ENCODE peak calls at places on chromosome 19, in five cellular contexts. R is B cell, D is body of pancreas, V is heart right ventricle, B is astrocyte. W is an unnamed sample.

GRCh38 chr19:7242601-7243258 is 51.5 kb downstream of the INSR start:
- DNase-seq in R (no peak), B (peak; percentile 72), V (no peak), D (no peak), W (peak; percentile 69)

GRCh38 chr19:3346677-3347353 is 19.6 kb upstream of the NFIC start:
- DNase-seq in R (no peak), D (peak; percentile 93), B (no peak), V (peak; percentile 80), W (no peak)

GRCh38 chr19:2695288-2695866 is 7.1 kb downstream of the GNG7 start:
- DNase-seq in D (peak; percentile 19), V (peak; percentile 53), B (no peak), R (no peak), W (no peak)

GRCh38 chr19:56671613-56671994 is at the start of gene ZNF835:
- DNase-seq in R (peak; percentile 94), D (peak; percentile 88), B (no peak), V (peak; percentile 99), W (peak; percentile 49)

GRCh38 chr19:33376423-33376822 is 2.9 kb downstream of the CEBPG start:
- DNase-seq in V (peak; percentile 73), D (peak; percentile 65), R (no peak), B (peak; percentile 84), W (no peak)

GRCh38 chr19:16825312-16826168 is 3.7 kb upstream of the SIN3B start:
- DNase-seq in D (peak; percentile 39), R (no peak), B (peak; percentile 74), V (peak; percentile 50), W (no peak)

GRCh38 chr19:3507371-3508120 is 1.4 kb downstream of the FZR1 start:
- DNase-seq in D (peak; percentile 41), V (no peak), R (no peak), B (no peak), W (no peak)

GRCh38 chr19:6970478-6970877 is 50.8 kb downstream of the MBD3L2B start:
- DNase-seq in D (no peak), B (no peak), R (no peak), V (no peak), W (no peak)

GRCh38 chr19:29625316-29625715 is 19.2 kb downstream of the POP4 start:
- DNase-seq in D (no peak), B (no peak), R (no peak), V (no peak), W (no peak)

GRCh38 chr19:41535029-41535622 is 40.8 kb upstream of the CEACAM21 start:
- DNase-seq in B (no peak), R (peak; percentile 41), D (no peak), V (no peak), W (peak; percentile 38)

GRCh38 chr19:40613669-40614594 is 12.8 kb downstream of the LTBP4 start:
- DNase-seq in D (no peak), R (peak; percentile 89), V (peak; percentile 79), B (peak; percentile 81), W (peak; percentile 93)

GRCh38 chr19:7883796-7884570 is 4.3 kb upstream of the LRRC8E start:
- DNase-seq in R (no peak), V (no peak), B (no peak), D (no peak), W (no peak)

GRCh38 chr19:46919324-46919723 is 58.5 kb downstream of the ARHGAP35 start:
- DNase-seq in R (no peak), V (no peak), D (no peak), B (peak; percentile 25), W (no peak)

DNA sequence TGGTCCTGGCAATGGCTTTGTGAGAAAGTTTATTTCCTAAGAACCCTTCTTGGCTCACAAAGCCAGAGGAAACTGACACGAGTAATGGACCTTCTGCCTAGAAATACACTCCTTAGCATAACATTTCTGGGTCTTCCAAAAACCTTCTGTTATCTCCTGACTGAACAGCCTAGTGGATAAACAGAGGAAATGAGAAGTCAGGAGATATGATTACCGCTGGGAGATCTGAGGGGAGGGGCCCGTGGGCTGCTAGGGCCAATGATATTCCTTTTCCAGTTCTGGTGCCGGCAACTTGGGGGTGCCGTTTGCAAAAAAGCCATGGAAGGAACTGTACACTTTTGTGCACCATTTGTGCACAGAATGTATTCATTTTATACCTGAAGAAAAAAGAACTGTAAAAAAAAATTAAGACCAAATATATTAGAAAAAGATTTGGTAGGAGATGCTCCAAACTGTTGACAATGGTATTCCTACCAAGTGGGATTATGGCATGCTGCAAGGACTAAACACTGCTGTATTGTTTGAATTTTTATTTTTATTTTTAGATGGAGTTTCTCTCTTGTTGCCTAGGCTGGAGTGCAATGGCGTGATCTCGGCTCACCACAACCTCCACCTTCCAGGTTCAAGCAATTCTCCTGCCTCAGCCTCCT is 4.7 kb upstream of the SPC24 start:
- DNase-seq in V (no peak), B (peak; percentile 30), R (no peak), D (no peak), W (no peak)
- TF ChIP-seq CTCF in V (no peak), B (no peak), R (no peak), D (no peak), W (no peak)

GRCh38 chr19:55340784-55341147 is 1.1 kb downstream of the KMT5C start:
- DNase-seq in B (no peak), D (no peak), R (no peak), V (no peak), W (no peak)
- TF ChIP-seq CTCF in B (no peak), D (no peak), R (no peak), V (no peak), W (peak; percentile 38)

GRCh38 chr19:54431255-54431838 is 16.1 kb downstream of the TTYH1 start:
- DNase-seq in D (peak; percentile 91), V (no peak), R (no peak), B (peak; percentile 31), W (no peak)

GRCh38 chr19:54429545-54430227 is 14.4 kb downstream of the TTYH1 start:
- DNase-seq in D (no peak), R (no peak), B (no peak), V (no peak), W (no peak)

GRCh38 chr19:54432144-54432738 is 16.8 kb upstream of the LENG8 start:
- DNase-seq in B (no peak), D (no peak), V (no peak), R (no peak), W (no peak)

GRCh38 chr19:54429176-54429495 is 13.9 kb downstream of the TTYH1 start:
- DNase-seq in D (no peak), B (no peak), R (no peak), V (no peak), W (no peak)

GRCh38 chr19:54430306-54431254 is 15.3 kb downstream of the TTYH1 start:
- DNase-seq in V (peak; percentile 72), B (no peak), R (no peak), D (peak; percentile 62), W (peak; percentile 82)
- TF ChIP-seq CTCF in V (peak; percentile 54), B (no peak), R (peak; percentile 24), D (peak; percentile 46), W (no peak)

DNA sequence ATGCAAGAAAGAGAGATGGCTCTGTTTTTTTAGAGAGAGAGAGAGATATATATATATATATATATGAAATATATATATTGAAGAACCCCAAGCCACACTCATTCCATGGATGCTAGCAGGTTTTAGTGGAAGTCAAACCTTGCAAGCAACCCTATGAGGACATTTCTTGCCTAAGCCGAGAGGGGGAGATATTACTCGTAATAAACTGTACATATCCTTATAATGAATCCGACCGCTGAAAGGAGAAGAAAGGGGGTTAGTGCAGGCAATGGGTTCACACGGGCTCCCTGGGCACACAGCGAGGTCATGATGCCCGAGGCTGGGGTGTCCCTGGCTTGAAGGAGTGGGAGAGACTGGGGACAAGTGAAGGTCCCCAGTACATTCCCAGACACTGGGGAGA is 78.3 kb downstream of the IER2 start:
- DNase-seq in B (no peak), R (no peak), D (no peak), V (no peak), W (no peak)
- TF ChIP-seq CTCF in B (no peak), R (no peak), D (no peak), V (no peak), W (no peak)

GRCh38 chr19:50882188-50882587 is 8.9 kb downstream of the KLK2 start:
- DNase-seq in B (no peak), R (no peak), V (no peak), D (no peak), W (no peak)
- TF ChIP-seq CTCF in B (no peak), R (no peak), V (no peak), D (no peak), W (peak; percentile 27)

DNA sequence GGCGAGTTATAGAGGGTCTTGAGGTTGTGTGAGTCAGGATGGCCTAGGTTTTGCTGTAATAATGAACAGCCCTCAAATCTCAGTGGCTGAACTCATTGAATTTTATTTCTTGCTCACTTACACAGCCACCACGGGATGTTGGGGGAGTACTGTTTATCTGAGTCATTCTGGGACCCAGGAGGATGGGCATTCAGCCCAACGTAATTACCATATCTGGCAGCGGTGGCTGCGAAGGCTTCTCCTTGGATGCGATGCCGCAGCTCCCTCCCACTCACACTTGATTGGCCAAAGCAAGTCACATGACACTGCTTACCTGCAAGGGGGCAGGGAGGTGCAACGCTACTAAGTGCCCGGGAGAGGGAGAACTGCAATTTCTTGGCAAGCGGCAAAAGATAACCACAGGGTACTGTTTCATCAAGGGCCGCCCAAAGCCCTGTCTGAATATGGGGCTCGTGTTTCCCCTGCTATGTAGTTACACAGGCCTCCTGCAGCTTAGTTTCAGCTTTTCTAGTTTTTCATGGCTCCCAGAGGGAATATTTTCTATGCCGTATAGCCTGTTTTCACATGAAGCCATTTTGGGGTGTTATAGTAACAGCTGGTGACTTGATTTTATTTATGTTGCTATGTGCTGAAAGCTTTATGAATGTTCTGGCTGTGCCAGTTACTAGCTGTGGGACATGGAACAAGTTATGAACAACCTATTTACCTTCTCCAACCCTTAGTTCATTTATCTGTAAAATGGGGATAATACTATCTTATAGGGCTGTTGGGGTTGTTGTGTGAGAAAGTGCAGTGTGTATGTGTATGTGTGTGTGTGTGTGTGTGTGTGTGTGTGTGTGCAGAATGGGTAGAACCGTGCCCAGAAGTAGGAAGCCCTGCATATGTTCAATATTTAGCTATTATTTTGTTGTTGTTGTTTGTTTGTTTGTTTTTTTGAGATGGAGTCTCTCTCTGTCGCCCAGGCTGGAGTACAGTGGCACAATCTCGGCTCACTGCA is 20.1 kb downstream of the ZSWIM9 start:
- DNase-seq in V (no peak), D (peak; percentile 44), R (peak; percentile 58), B (peak; percentile 94), W (peak; percentile 55)
- TF ChIP-seq CTCF in V (no peak), D (peak; percentile 53), R (peak; percentile 34), B (peak; percentile 20), W (peak; percentile 28)